ENCODE peak calls at places on chromosomes 5 and 9, in five cellular contexts. One of them, this sample, is unnamed.

GRCh38 chr5:82349651-82350050 is 71.5 kb upstream of the RPS23 start:
- DNase-seq in A549: no peak
- DNase-seq in K562: peak; percentile 57
- DNase-seq in endothelial cell of umbilical vein: no peak
- DNase-seq in HepG2: no peak
- DNase-seq in this sample: peak; percentile 49

GRCh38 chr5:111742595-111742994 is 14.4 kb downstream of the NREP start:
- DNase-seq in A549: no peak
- DNase-seq in HepG2: peak; percentile 96
- DNase-seq in K562: no peak
- DNase-seq in endothelial cell of umbilical vein: peak; percentile 63
- DNase-seq in this sample: no peak

GRCh38 chr5:167723254-167723871 is 568.1 kb upstream of the WWC1 start:
- DNase-seq in K562: peak; percentile 62
- DNase-seq in HepG2: peak; percentile 55
- DNase-seq in A549: peak; percentile 81
- DNase-seq in endothelial cell of umbilical vein: peak; percentile 61
- DNase-seq in this sample: peak; percentile 66

GRCh38 chr9:14671327-14671840 is 21.8 kb downstream of the ZDHHC21 start:
- DNase-seq in endothelial cell of umbilical vein: no peak
- DNase-seq in HepG2: no peak
- DNase-seq in K562: no peak
- DNase-seq in A549: no peak
- DNase-seq in this sample: no peak

GRCh38 chr5:102119252-102119651 is 176.8 kb downstream of the SLCO4C1 start:
- DNase-seq in A549: no peak
- DNase-seq in HepG2: no peak
- DNase-seq in endothelial cell of umbilical vein: no peak
- DNase-seq in K562: no peak
- DNase-seq in this sample: no peak

GRCh38 chr5:110625376-110625999 is 101.0 kb downstream of the TMEM232 start:
- DNase-seq in K562: no peak
- DNase-seq in endothelial cell of umbilical vein: peak; percentile 33
- DNase-seq in HepG2: peak; percentile 9
- DNase-seq in A549: peak; percentile 7
- DNase-seq in this sample: peak; percentile 23

GRCh38 chr9:2150338-2150737 is 135.2 kb downstream of the SMARCA2 start:
- DNase-seq in A549: no peak
- DNase-seq in K562: no peak
- DNase-seq in endothelial cell of umbilical vein: no peak
- DNase-seq in HepG2: no peak
- DNase-seq in this sample: no peak

GRCh38 chr9:33295571-33295970 is 5.3 kb downstream of the NFX1 start:
- DNase-seq in K562: no peak
- DNase-seq in HepG2: no peak
- DNase-seq in A549: no peak
- DNase-seq in endothelial cell of umbilical vein: no peak
- DNase-seq in this sample: no peak

GRCh38 chr9:78273761-78274160 is 23.2 kb upstream of the PSAT1 start:
- DNase-seq in A549: no peak
- DNase-seq in endothelial cell of umbilical vein: no peak
- DNase-seq in HepG2: no peak
- DNase-seq in K562: no peak
- DNase-seq in this sample: no peak

GRCh38 chr9:6197330-6197729 is 18.3 kb upstream of the IL33 start:
- DNase-seq in endothelial cell of umbilical vein: peak; percentile 67
- DNase-seq in A549: no peak
- DNase-seq in HepG2: peak; percentile 31
- DNase-seq in K562: no peak
- DNase-seq in this sample: peak; percentile 45

GRCh38 chr5:139647406-139648204 is 544 bp upstream of the CXXC5 start:
- DNase-seq in K562: no peak
- DNase-seq in endothelial cell of umbilical vein: no peak
- DNase-seq in A549: no peak
- DNase-seq in HepG2: no peak
- DNase-seq in this sample: no peak

GRCh38 chr9:21660976-21661375 is 141.5 kb upstream of the MTAP start:
- DNase-seq in endothelial cell of umbilical vein: no peak
- DNase-seq in A549: no peak
- DNase-seq in K562: no peak
- DNase-seq in HepG2: no peak
- DNase-seq in this sample: no peak

GRCh38 chr9:98087420-98088354 is 31.2 kb downstream of the NANS start:
- DNase-seq in A549: no peak
- DNase-seq in K562: no peak
- DNase-seq in HepG2: no peak
- DNase-seq in endothelial cell of umbilical vein: peak; percentile 76
- DNase-seq in this sample: no peak

GRCh38 chr5:72767289-72768010 is 49.0 kb upstream of the TNPO1 start:
- DNase-seq in K562: peak; percentile 7
- DNase-seq in A549: peak; percentile 41
- DNase-seq in HepG2: peak; percentile 86
- DNase-seq in endothelial cell of umbilical vein: peak; percentile 2
- DNase-seq in this sample: peak; percentile 1

GRCh38 chr9:133534346-133535284 is at the start of gene ADAMTSL2:
- DNase-seq in A549: no peak
- DNase-seq in endothelial cell of umbilical vein: peak; percentile 25
- DNase-seq in HepG2: peak; percentile 73
- DNase-seq in K562: peak; percentile 53
- DNase-seq in this sample: peak; percentile 56

GRCh38 chr5:90421136-90421535 is 11.6 kb upstream of the CETN3 start:
- DNase-seq in HepG2: peak; percentile 31
- DNase-seq in A549: no peak
- DNase-seq in K562: no peak
- DNase-seq in endothelial cell of umbilical vein: peak; percentile 7
- DNase-seq in this sample: peak; percentile 8

GRCh38 chr5:9529513-9529912 is 16.4 kb downstream of the SEMA5A start:
- DNase-seq in HepG2: no peak
- DNase-seq in K562: no peak
- DNase-seq in A549: no peak
- DNase-seq in endothelial cell of umbilical vein: no peak
- DNase-seq in this sample: no peak

GRCh38 chr9:137611623-137612609 is 6.4 kb downstream of the ARRDC1 start:
- DNase-seq in K562: peak; percentile 48
- DNase-seq in endothelial cell of umbilical vein: no peak
- DNase-seq in A549: peak; percentile 90
- DNase-seq in HepG2: peak; percentile 47
- DNase-seq in this sample: no peak

GRCh38 chr5:180802325-180803180 is at the start of gene MGAT1:
- DNase-seq in K562: peak; percentile 93
- DNase-seq in endothelial cell of umbilical vein: peak; percentile 87
- DNase-seq in A549: peak; percentile 79
- DNase-seq in HepG2: peak; percentile 65
- DNase-seq in this sample: peak; percentile 91

GRCh38 chr9:81595887-81596558 is 93.3 kb downstream of the TLE1 start:
- DNase-seq in endothelial cell of umbilical vein: peak; percentile 94
- DNase-seq in HepG2: no peak
- DNase-seq in A549: no peak
- DNase-seq in K562: no peak
- DNase-seq in this sample: no peak

GRCh38 chr5:179296150-179296821 is 49.0 kb downstream of the ADAMTS2 start:
- DNase-seq in A549: no peak
- DNase-seq in K562: no peak
- DNase-seq in endothelial cell of umbilical vein: no peak
- DNase-seq in HepG2: no peak
- DNase-seq in this sample: no peak

GRCh38 chr5:178902849-178903248 is 7.1 kb downstream of the ZFP2 start:
- DNase-seq in K562: no peak
- DNase-seq in HepG2: no peak
- DNase-seq in A549: no peak
- DNase-seq in endothelial cell of umbilical vein: no peak
- DNase-seq in this sample: no peak

GRCh38 chr5:30997681-30998080 is 195.8 kb upstream of the CDH6 start:
- DNase-seq in K562: no peak
- DNase-seq in A549: no peak
- DNase-seq in HepG2: no peak
- DNase-seq in endothelial cell of umbilical vein: no peak
- DNase-seq in this sample: no peak

GRCh38 chr5:31000287-31000686 is 193.2 kb upstream of the CDH6 start:
- DNase-seq in A549: no peak
- DNase-seq in HepG2: no peak
- DNase-seq in endothelial cell of umbilical vein: no peak
- DNase-seq in K562: no peak
- DNase-seq in this sample: no peak

GRCh38 chr5:30991462-30991861 is 202.0 kb upstream of the CDH6 start:
- DNase-seq in endothelial cell of umbilical vein: no peak
- DNase-seq in HepG2: no peak
- DNase-seq in A549: no peak
- DNase-seq in K562: no peak
- DNase-seq in this sample: no peak

GRCh38 chr5:30994170-30994569 is 199.3 kb upstream of the CDH6 start:
- DNase-seq in A549: no peak
- DNase-seq in K562: no peak
- DNase-seq in HepG2: no peak
- DNase-seq in endothelial cell of umbilical vein: no peak
- DNase-seq in this sample: no peak

DNA sequence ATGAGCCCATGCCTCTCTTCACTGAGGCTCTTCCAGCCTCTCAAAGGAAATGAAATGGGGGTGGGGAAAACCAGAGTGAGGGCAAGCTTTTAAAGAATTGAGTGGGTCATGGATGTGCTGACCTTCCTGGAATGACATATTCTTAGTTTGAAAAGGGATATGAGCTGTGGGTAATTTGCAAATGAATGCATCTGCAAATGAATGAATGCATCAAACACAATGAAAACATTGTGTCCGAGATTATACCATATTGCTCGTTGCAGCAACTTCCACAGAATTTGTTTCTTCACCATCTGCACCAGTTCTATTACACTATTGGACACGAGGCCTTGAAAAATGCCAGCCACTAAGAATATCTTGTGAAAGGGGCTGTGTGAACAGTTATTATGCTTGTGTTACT is 198.6 kb upstream of the CDH6 start:
- DNase-seq in HepG2: no peak
- DNase-seq in A549: no peak
- DNase-seq in endothelial cell of umbilical vein: no peak
- DNase-seq in K562: no peak
- DNase-seq in this sample: no peak
- TF ChIP-seq MYC in HepG2: no peak
- TF ChIP-seq MYC in A549: no peak
- TF ChIP-seq MYC in endothelial cell of umbilical vein: no peak
- TF ChIP-seq MYC in K562: no peak
- TF ChIP-seq MYC in this sample: no peak

GRCh38 chr5:88941581-88941980 is 58.6 kb upstream of the MEF2C start:
- DNase-seq in A549: no peak
- DNase-seq in HepG2: no peak
- DNase-seq in endothelial cell of umbilical vein: no peak
- DNase-seq in K562: no peak
- DNase-seq in this sample: no peak

GRCh38 chr5:88942967-88943291 is 59.9 kb upstream of the MEF2C start:
- DNase-seq in A549: no peak
- DNase-seq in K562: no peak
- DNase-seq in HepG2: no peak
- DNase-seq in endothelial cell of umbilical vein: no peak
- DNase-seq in this sample: no peak

GRCh38 chr5:88938488-88938887 is 55.5 kb upstream of the MEF2C start:
- DNase-seq in A549: no peak
- DNase-seq in endothelial cell of umbilical vein: no peak
- DNase-seq in K562: no peak
- DNase-seq in HepG2: no peak
- DNase-seq in this sample: no peak

GRCh38 chr5:88939300-88939699 is 56.3 kb upstream of the MEF2C start:
- DNase-seq in HepG2: no peak
- DNase-seq in K562: no peak
- DNase-seq in endothelial cell of umbilical vein: no peak
- DNase-seq in A549: no peak
- DNase-seq in this sample: no peak

DNA sequence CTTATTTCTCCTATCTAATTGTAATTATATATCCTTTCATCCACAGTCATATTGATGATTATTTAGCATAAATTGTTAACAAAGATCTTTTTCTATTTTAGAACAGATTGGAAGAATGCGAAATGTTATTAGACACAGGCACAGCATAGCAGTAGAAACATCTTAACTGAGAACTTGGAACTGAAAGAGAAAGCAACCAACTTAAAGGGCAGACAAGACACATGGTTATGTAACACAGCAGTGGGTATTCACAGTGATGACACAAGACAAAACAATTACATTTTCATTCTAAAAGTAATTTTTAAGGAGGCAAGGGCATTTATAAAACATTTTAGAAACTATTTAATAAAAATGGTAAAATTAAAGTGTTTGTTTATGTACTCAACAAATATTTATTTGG is 57.7 kb upstream of the MEF2C start:
- DNase-seq in A549: no peak
- DNase-seq in HepG2: no peak
- DNase-seq in K562: no peak
- DNase-seq in endothelial cell of umbilical vein: no peak
- DNase-seq in this sample: no peak
- TF ChIP-seq MYC in A549: no peak
- TF ChIP-seq MYC in HepG2: no peak
- TF ChIP-seq MYC in K562: no peak
- TF ChIP-seq MYC in endothelial cell of umbilical vein: no peak
- TF ChIP-seq MYC in this sample: no peak

DNA sequence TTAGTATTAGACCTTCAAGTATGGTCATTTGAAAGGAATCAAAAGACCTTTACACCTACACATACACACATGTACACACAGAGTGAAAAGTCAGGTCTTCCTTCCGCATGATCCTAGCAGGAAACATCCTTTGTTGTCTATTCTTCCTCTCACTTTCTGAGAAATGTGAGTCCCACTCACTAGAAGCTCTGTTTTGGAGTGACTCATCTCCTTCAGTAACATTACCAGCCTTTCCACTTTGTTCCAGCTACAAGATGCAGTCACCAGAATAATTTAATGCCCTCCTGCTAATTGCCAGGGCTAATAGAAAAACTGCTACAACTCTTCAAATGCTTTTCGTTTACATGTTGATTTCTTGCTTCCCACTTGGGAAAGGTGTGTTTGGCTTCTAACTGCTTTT is 417.4 kb downstream of the RASEF start:
- DNase-seq in A549: no peak
- DNase-seq in endothelial cell of umbilical vein: no peak
- DNase-seq in HepG2: no peak
- DNase-seq in K562: no peak
- DNase-seq in this sample: no peak
- TF ChIP-seq MYC in A549: no peak
- TF ChIP-seq MYC in endothelial cell of umbilical vein: no peak
- TF ChIP-seq MYC in HepG2: no peak
- TF ChIP-seq MYC in K562: no peak
- TF ChIP-seq MYC in this sample: no peak

GRCh38 chr9:132040808-132041207 is 38.9 kb downstream of the MED27 start:
- DNase-seq in endothelial cell of umbilical vein: no peak
- DNase-seq in HepG2: no peak
- DNase-seq in K562: no peak
- DNase-seq in A549: no peak
- DNase-seq in this sample: no peak

GRCh38 chr9:132044176-132044880 is 35.3 kb downstream of the MED27 start:
- DNase-seq in endothelial cell of umbilical vein: no peak
- DNase-seq in A549: no peak
- DNase-seq in HepG2: no peak
- DNase-seq in K562: no peak
- DNase-seq in this sample: no peak

GRCh38 chr9:132041825-132042224 is 37.8 kb downstream of the MED27 start:
- DNase-seq in HepG2: no peak
- DNase-seq in endothelial cell of umbilical vein: no peak
- DNase-seq in A549: no peak
- DNase-seq in K562: no peak
- DNase-seq in this sample: no peak

GRCh38 chr9:132043708-132044107 is 36.0 kb downstream of the MED27 start:
- DNase-seq in HepG2: no peak
- DNase-seq in K562: no peak
- DNase-seq in endothelial cell of umbilical vein: no peak
- DNase-seq in A549: no peak
- DNase-seq in this sample: no peak

GRCh38 chr9:132042324-132042723 is 37.3 kb downstream of the MED27 start:
- DNase-seq in HepG2: no peak
- DNase-seq in endothelial cell of umbilical vein: peak; percentile 82
- DNase-seq in A549: peak; percentile 36
- DNase-seq in K562: peak; percentile 38
- DNase-seq in this sample: peak; percentile 25
- TF ChIP-seq MYC in HepG2: no peak
- TF ChIP-seq MYC in endothelial cell of umbilical vein: no peak
- TF ChIP-seq MYC in A549: no peak
- TF ChIP-seq MYC in K562: no peak
- TF ChIP-seq MYC in this sample: no peak